ENCODE peak calls at places on chromosome 4, in six cellular contexts. D is PC-9; L is ovary; U is A549; X is CD8-positive, alpha-beta T cell; Y is tibial artery. A is an unnamed sample.

GRCh38 chr4:140609548-140610425 is 41.0 kb upstream of the UCP1 start:
- DNase-seq in D (no peak), L (no peak), U (peak; percentile 55), X (no peak), Y (no peak), A (no peak)

GRCh38 chr4:119300072-119300387 is 21.9 kb downstream of the FABP2 start:
- DNase-seq in D (no peak), L (peak; percentile 62), U (peak; percentile 10), X (peak; percentile 38), Y (peak; percentile 78), A (peak; percentile 41)

GRCh38 chr4:120052840-120053239 is 13.8 kb downstream of the MAD2L1 start:
- DNase-seq in D (no peak), L (no peak), U (no peak), X (no peak), Y (peak; percentile 93), A (peak; percentile 41)

GRCh38 chr4:12041828-12042227 is 613.1 kb upstream of the HS3ST1 start:
- DNase-seq in D (no peak), L (no peak), U (no peak), X (no peak), Y (no peak), A (no peak)

GRCh38 chr4:52915131-52915645 is 53.1 kb downstream of the RASL11B start:
- DNase-seq in D (no peak), L (no peak), U (no peak), X (no peak), Y (no peak), A (no peak)

GRCh38 chr4:10698172-10698571 is 13.6 kb upstream of the CLNK start:
- DNase-seq in D (no peak), L (no peak), U (no peak), X (no peak), Y (no peak), A (no peak)

GRCh38 chr4:14035076-14035475 is 407.6 kb upstream of the BOD1L1 start:
- DNase-seq in D (no peak), L (no peak), U (no peak), X (no peak), Y (no peak), A (no peak)

GRCh38 chr4:15373363-15373762 is 54.5 kb upstream of the C1QTNF7 start:
- DNase-seq in D (no peak), L (no peak), U (no peak), X (no peak), Y (no peak), A (no peak)

GRCh38 chr4:165112258-165113156 is at the start of gene TMEM192:
- DNase-seq in D (peak; percentile 95), L (peak; percentile 96), U (peak; percentile 72), X (peak; percentile 92), Y (peak; percentile 97), A (peak; percentile 96)

DNA sequence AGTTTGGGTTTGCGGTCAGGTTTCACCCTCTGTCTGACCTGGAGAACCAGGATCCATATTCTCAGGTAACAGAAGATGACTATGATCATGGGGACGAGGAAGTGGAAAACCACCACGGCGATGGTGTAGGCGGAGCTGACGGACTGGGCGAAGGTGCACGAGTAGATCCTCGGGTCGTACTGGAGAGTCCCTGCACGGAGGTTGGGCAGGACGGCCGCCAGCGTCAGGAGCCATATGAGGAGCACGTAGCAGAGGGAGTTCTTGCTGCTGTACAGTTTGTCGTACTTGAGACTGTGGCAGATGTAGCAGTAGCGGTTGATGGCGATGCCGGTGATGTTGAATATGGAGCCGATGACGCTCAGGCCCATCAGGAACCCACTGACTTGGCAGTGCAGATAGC is 21.3 kb downstream of the MTNR1A start:
- DNase-seq in D (peak; percentile 15), L (no peak), U (no peak), X (no peak), Y (no peak), A (no peak)
- TF ChIP-seq CTCF in D (no peak), L (no peak), U (no peak), X (no peak), Y (no peak), A (no peak)

GRCh38 chr4:8274772-8275241 is 5.3 kb downstream of the HTRA3 start:
- DNase-seq in D (no peak), L (peak; percentile 96), U (no peak), X (no peak), Y (peak; percentile 90), A (peak; percentile 61)
- H3K27ac ChIP-seq in D (no peak overlapping the region), L (peak overlapping the region; percentile 72), U (peak overlapping the region; percentile 9), X (no peak overlapping the region), Y (no peak overlapping the region), A (peak overlapping the region; percentile 32)

DNA sequence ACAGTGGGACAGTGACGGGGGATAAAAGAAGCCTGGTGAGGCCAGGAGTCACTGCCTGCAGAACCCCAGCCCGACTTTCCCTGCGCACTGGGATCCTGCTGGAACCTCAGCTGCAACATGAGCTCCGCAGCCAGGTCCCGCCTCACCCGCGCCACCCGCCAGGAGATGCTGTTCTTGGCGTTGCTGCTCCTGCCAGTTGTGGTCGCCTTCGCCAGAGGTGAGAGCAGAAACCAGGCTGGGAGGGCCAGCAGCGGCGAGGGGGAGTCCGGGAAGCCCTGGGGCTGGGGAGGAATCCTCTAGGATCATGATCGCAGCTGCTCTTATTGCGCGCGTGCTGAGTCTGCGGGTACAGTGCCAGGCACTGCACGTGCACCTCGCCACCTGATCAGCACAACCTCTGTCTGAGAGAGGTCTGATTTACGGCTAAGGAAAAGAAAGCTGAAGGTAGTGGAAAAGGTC is at the start of gene PF4V1:
- DNase-seq in D (no peak), L (no peak), U (no peak), X (no peak), Y (peak; percentile 71), A (no peak)
- TF ChIP-seq CTCF in D (no peak), L (no peak), U (no peak), X (no peak), Y (no peak), A (no peak)

GRCh38 chr4:40562681-40563080 is 67.0 kb downstream of the RBM47 start:
- DNase-seq in D (peak; percentile 32), L (no peak), U (no peak), X (no peak), Y (no peak), A (no peak)

GRCh38 chr4:40557741-40558140 is 71.9 kb downstream of the RBM47 start:
- DNase-seq in D (no peak), L (no peak), U (no peak), X (no peak), Y (no peak), A (no peak)

GRCh38 chr4:40563401-40563800 is 66.3 kb downstream of the RBM47 start:
- DNase-seq in D (peak; percentile 62), L (no peak), U (no peak), X (no peak), Y (no peak), A (no peak)

GRCh38 chr4:40562208-40562607 is 67.5 kb downstream of the RBM47 start:
- DNase-seq in D (no peak), L (no peak), U (no peak), X (no peak), Y (no peak), A (no peak)

GRCh38 chr4:40559585-40560465 is 69.8 kb downstream of the RBM47 start:
- DNase-seq in D (no peak), L (no peak), U (no peak), X (no peak), Y (no peak), A (no peak)
- H3K27ac ChIP-seq in D (peak overlapping the region; percentile 98), L (peak overlapping the region; percentile 65), U (peak overlapping the region; percentile 39), X (no peak overlapping the region), Y (no peak overlapping the region), A (no peak overlapping the region)

DNA sequence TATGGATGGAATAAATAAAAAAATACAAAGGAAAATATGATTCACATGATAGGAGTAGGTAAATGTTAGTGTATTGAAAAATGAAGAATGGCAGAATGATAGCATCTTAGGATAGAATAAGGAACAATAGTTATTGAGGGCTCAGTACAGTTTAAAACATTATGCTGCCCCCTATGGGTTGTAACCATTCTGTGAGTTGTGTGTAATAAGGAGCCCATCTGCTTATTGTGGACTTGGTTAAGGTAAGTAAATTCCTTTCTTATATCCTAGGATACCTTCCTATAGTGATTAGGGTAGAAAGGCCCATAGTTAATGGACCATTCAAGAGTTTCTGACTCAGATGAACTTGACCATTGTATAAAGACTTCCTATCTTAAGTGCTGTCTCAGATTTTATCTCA is 195.8 kb downstream of the PDHA2 start:
- DNase-seq in D (no peak), L (no peak), U (no peak), X (no peak), Y (no peak), A (no peak)
- TF ChIP-seq CTCF in D (peak; percentile 30), L (no peak), U (no peak), X (no peak), Y (no peak), A (no peak)